ENCODE peak calls at places on chromosomes 2 and 18, in ten cellular contexts. B is activated naive CD8-positive, alpha-beta T cell treated with anti-CD3 and anti-CD28 coated beads, Interleukin-2, amount 50 U/mL, for 24 hours; K is GM04504; V is kidney epithelial cell; J is amniotic stem cell; Q is stimulated activated naive B cell treated with anti-CD40 and anti-IgM and Interleukin-4, amounts not matched to agents 10 μg/mL and 1 μg/mL and 100 μg/mL, for 72 hours; C is HTR-8/SVneo; U is GM23248; M is GF-D8; W is Calu3. S is an unnamed sample.

GRCh38 chr2:180125245-180125962 is 118.3 kb upstream of the CWC22 start:
- DNase-seq in B (peak), K (peak), V (peak), J (peak), Q (peak), C (peak), U (peak), M (no peak), W (peak), S (peak)

GRCh38 chr2:129069875-129070594 is 751.4 kb upstream of the HS6ST1 start:
- DNase-seq in B (no peak), K (no peak), V (no peak), J (no peak), Q (no peak), C (no peak), U (no peak), M (no peak), W (no peak), S (no peak)

GRCh38 chr2:56127773-56128170 is 56.0 kb upstream of the CCDC85A start:
- DNase-seq in B (no peak), K (no peak), V (no peak), J (no peak), Q (no peak), C (no peak), U (peak), M (no peak), W (no peak), S (no peak)

GRCh38 chr18:35469696-35470095 is 28.1 kb downstream of the INO80C start:
- DNase-seq in B (no peak), K (no peak), V (no peak), J (no peak), Q (no peak), C (no peak), U (no peak), M (no peak), W (no peak), S (peak)

GRCh38 chr18:41940506-41941215 is 14.4 kb upstream of the PIK3C3 start:
- DNase-seq in B (no peak), K (peak), V (peak), J (peak), Q (no peak), C (peak), U (peak), M (no peak), W (peak), S (peak)

GRCh38 chr2:191869178-191869577 is 22.3 kb upstream of the CAVIN2 start:
- DNase-seq in B (no peak), K (no peak), V (no peak), J (no peak), Q (no peak), C (no peak), U (peak), M (no peak), W (peak), S (peak)

GRCh38 chr2:152089238-152089637 is 9.6 kb downstream of the CACNB4 start:
- DNase-seq in B (no peak), K (no peak), V (no peak), J (no peak), Q (no peak), C (no peak), U (no peak), M (peak), W (no peak), S (no peak)

GRCh38 chr2:182870227-182870626 is 3.8 kb upstream of the FRZB start:
- DNase-seq in B (peak), K (no peak), V (no peak), J (no peak), Q (no peak), C (no peak), U (no peak), M (no peak), W (peak), S (peak)

GRCh38 chr2:148554459-148555247 is 89.9 kb upstream of the EPC2 start:
- DNase-seq in B (no peak), K (no peak), V (no peak), J (no peak), Q (no peak), C (peak), U (peak), M (no peak), W (no peak), S (no peak)

GRCh38 chr2:71453404-71454220 is at the start of gene DYSF:
- DNase-seq in B (no peak), K (no peak), V (no peak), J (no peak), Q (no peak), C (no peak), U (peak), M (peak), W (no peak), S (no peak)

S was measured in A549.